ENCODE peak calls at places on chromosome 2, in seven cellular contexts. One of them, this sample, is unnamed.
A peak's percentile ranks its signal among the peaks of the same experiment; 100 is the strongest.

GRCh38 chr2:38499921-38500634 is 102.7 kb downstream of the HNRNPLL start:
- DNase-seq in RWPE2: no peak
- DNase-seq in CD8-positive, alpha-beta memory T cell: no peak
- DNase-seq in right atrium auricular region: no peak
- DNase-seq in stomach: no peak
- DNase-seq in tibial artery: peak; percentile 72
- DNase-seq in suprapubic skin: no peak
- DNase-seq in this sample: no peak

GRCh38 chr2:181753686-181754085 is 73.4 kb upstream of the NEUROD1 start:
- DNase-seq in stomach: no peak
- DNase-seq in suprapubic skin: no peak
- DNase-seq in RWPE2: no peak
- DNase-seq in CD8-positive, alpha-beta memory T cell: no peak
- DNase-seq in right atrium auricular region: no peak
- DNase-seq in tibial artery: no peak
- DNase-seq in this sample: no peak

GRCh38 chr2:50455351-50455750 is 576.6 kb downstream of the NRXN1 start:
- DNase-seq in stomach: no peak
- DNase-seq in tibial artery: no peak
- DNase-seq in CD8-positive, alpha-beta memory T cell: no peak
- DNase-seq in suprapubic skin: no peak
- DNase-seq in RWPE2: no peak
- DNase-seq in right atrium auricular region: no peak
- DNase-seq in this sample: no peak

GRCh38 chr2:134722728-134723127 is 3.9 kb upstream of the TMEM163 start:
- DNase-seq in right atrium auricular region: no peak
- DNase-seq in tibial artery: no peak
- DNase-seq in stomach: no peak
- DNase-seq in suprapubic skin: no peak
- DNase-seq in RWPE2: no peak
- DNase-seq in CD8-positive, alpha-beta memory T cell: no peak
- DNase-seq in this sample: no peak

GRCh38 chr2:176269319-176270099 is at the start of gene MTX2:
- DNase-seq in CD8-positive, alpha-beta memory T cell: peak; percentile 74
- DNase-seq in RWPE2: peak; percentile 66
- DNase-seq in stomach: peak; percentile 78
- DNase-seq in tibial artery: peak; percentile 80
- DNase-seq in right atrium auricular region: no peak
- DNase-seq in suprapubic skin: peak; percentile 74
- DNase-seq in this sample: peak; percentile 46

GRCh38 chr2:173866858-173867620 is 98.1 kb downstream of the SP3 start:
- DNase-seq in right atrium auricular region: no peak
- DNase-seq in CD8-positive, alpha-beta memory T cell: no peak
- DNase-seq in RWPE2: no peak
- DNase-seq in suprapubic skin: peak; percentile 64
- DNase-seq in tibial artery: no peak
- DNase-seq in stomach: no peak
- DNase-seq in this sample: no peak

GRCh38 chr2:145807978-145808377 is 1288.1 kb upstream of the ZEB2 start:
- DNase-seq in tibial artery: no peak
- DNase-seq in stomach: no peak
- DNase-seq in right atrium auricular region: no peak
- DNase-seq in CD8-positive, alpha-beta memory T cell: no peak
- DNase-seq in suprapubic skin: no peak
- DNase-seq in RWPE2: no peak
- DNase-seq in this sample: peak; percentile 25

GRCh38 chr2:71496156-71496770 is 42.9 kb downstream of the DYSF start:
- DNase-seq in CD8-positive, alpha-beta memory T cell: no peak
- DNase-seq in suprapubic skin: no peak
- DNase-seq in right atrium auricular region: no peak
- DNase-seq in tibial artery: no peak
- DNase-seq in stomach: no peak
- DNase-seq in RWPE2: no peak
- DNase-seq in this sample: no peak

GRCh38 chr2:108535380-108535677 is 1.1 kb downstream of the LIMS1 start:
- DNase-seq in CD8-positive, alpha-beta memory T cell: no peak
- DNase-seq in stomach: no peak
- DNase-seq in right atrium auricular region: no peak
- DNase-seq in tibial artery: no peak
- DNase-seq in suprapubic skin: no peak
- DNase-seq in RWPE2: no peak
- DNase-seq in this sample: no peak

GRCh38 chr2:116952254-116952653 is 862.2 kb upstream of the DDX18 start:
- DNase-seq in stomach: no peak
- DNase-seq in CD8-positive, alpha-beta memory T cell: no peak
- DNase-seq in suprapubic skin: no peak
- DNase-seq in RWPE2: no peak
- DNase-seq in tibial artery: no peak
- DNase-seq in right atrium auricular region: no peak
- DNase-seq in this sample: no peak

GRCh38 chr2:116747103-116747502 is 1067.4 kb upstream of the DDX18 start:
- DNase-seq in tibial artery: no peak
- DNase-seq in RWPE2: no peak
- DNase-seq in stomach: no peak
- DNase-seq in CD8-positive, alpha-beta memory T cell: no peak
- DNase-seq in suprapubic skin: no peak
- DNase-seq in right atrium auricular region: no peak
- DNase-seq in this sample: no peak

GRCh38 chr2:229129738-229130371 is 141.2 kb downstream of the PID1 start:
- DNase-seq in tibial artery: no peak
- DNase-seq in right atrium auricular region: no peak
- DNase-seq in CD8-positive, alpha-beta memory T cell: no peak
- DNase-seq in RWPE2: no peak
- DNase-seq in stomach: no peak
- DNase-seq in suprapubic skin: no peak
- DNase-seq in this sample: peak; percentile 39

GRCh38 chr2:119006441-119006840 is 64.4 kb downstream of the MARCO start:
- DNase-seq in CD8-positive, alpha-beta memory T cell: no peak
- DNase-seq in right atrium auricular region: no peak
- DNase-seq in stomach: no peak
- DNase-seq in RWPE2: no peak
- DNase-seq in suprapubic skin: no peak
- DNase-seq in tibial artery: no peak
- DNase-seq in this sample: no peak

GRCh38 chr2:240199133-240199870 is 58.8 kb upstream of the OTOS start:
- DNase-seq in tibial artery: peak; percentile 56
- DNase-seq in RWPE2: no peak
- DNase-seq in suprapubic skin: peak; percentile 32
- DNase-seq in stomach: peak; percentile 21
- DNase-seq in CD8-positive, alpha-beta memory T cell: no peak
- DNase-seq in right atrium auricular region: no peak
- DNase-seq in this sample: no peak

GRCh38 chr2:240197439-240198139 is 57.1 kb upstream of the OTOS start:
- DNase-seq in tibial artery: peak; percentile 29
- DNase-seq in CD8-positive, alpha-beta memory T cell: no peak
- DNase-seq in right atrium auricular region: no peak
- DNase-seq in stomach: peak; percentile 15
- DNase-seq in RWPE2: no peak
- DNase-seq in suprapubic skin: peak; percentile 57
- DNase-seq in this sample: no peak

GRCh38 chr2:240198226-240198625 is 57.8 kb upstream of the OTOS start:
- DNase-seq in right atrium auricular region: no peak
- DNase-seq in tibial artery: peak; percentile 42
- DNase-seq in CD8-positive, alpha-beta memory T cell: no peak
- DNase-seq in suprapubic skin: peak; percentile 33
- DNase-seq in stomach: peak; percentile 17
- DNase-seq in RWPE2: no peak
- DNase-seq in this sample: no peak

GRCh38 chr2:240195316-240195861 is 54.9 kb upstream of the OTOS start:
- DNase-seq in CD8-positive, alpha-beta memory T cell: no peak
- DNase-seq in suprapubic skin: no peak
- DNase-seq in RWPE2: no peak
- DNase-seq in stomach: no peak
- DNase-seq in right atrium auricular region: no peak
- DNase-seq in tibial artery: peak; percentile 44
- DNase-seq in this sample: no peak

GRCh38 chr2:240196716-240197438 is 56.4 kb upstream of the OTOS start:
- DNase-seq in suprapubic skin: peak; percentile 45
- DNase-seq in right atrium auricular region: no peak
- DNase-seq in RWPE2: peak; percentile 23
- DNase-seq in stomach: peak; percentile 20
- DNase-seq in CD8-positive, alpha-beta memory T cell: no peak
- DNase-seq in tibial artery: peak; percentile 51
- DNase-seq in this sample: no peak
- H3K27me3 ChIP-seq in suprapubic skin: peaks cover 54% of the 10 kb centered on the region
- H3K27me3 ChIP-seq in right atrium auricular region: no peaks in the 10 kb centered on the region
- H3K27me3 ChIP-seq in RWPE2: peaks cover 12% of the 10 kb centered on the region
- H3K27me3 ChIP-seq in stomach: peaks cover 57% of the 10 kb centered on the region
- H3K27me3 ChIP-seq in CD8-positive, alpha-beta memory T cell: no peaks in the 10 kb centered on the region
- H3K27me3 ChIP-seq in tibial artery: no peaks in the 10 kb centered on the region
- H3K27me3 ChIP-seq in this sample: peaks cover 7% of the 10 kb centered on the region

GRCh38 chr2:143477724-143478443 is 348.7 kb downstream of the ARHGAP15 start:
- DNase-seq in right atrium auricular region: no peak
- DNase-seq in suprapubic skin: no peak
- DNase-seq in RWPE2: no peak
- DNase-seq in stomach: no peak
- DNase-seq in CD8-positive, alpha-beta memory T cell: no peak
- DNase-seq in tibial artery: no peak
- DNase-seq in this sample: no peak
- H3K27me3 ChIP-seq in right atrium auricular region: no peaks in the 10 kb centered on the region
- H3K27me3 ChIP-seq in suprapubic skin: no peaks in the 10 kb centered on the region
- H3K27me3 ChIP-seq in RWPE2: no peaks in the 10 kb centered on the region
- H3K27me3 ChIP-seq in stomach: no peaks in the 10 kb centered on the region
- H3K27me3 ChIP-seq in CD8-positive, alpha-beta memory T cell: no peaks in the 10 kb centered on the region
- H3K27me3 ChIP-seq in tibial artery: no peaks in the 10 kb centered on the region
- H3K27me3 ChIP-seq in this sample: no peaks in the 10 kb centered on the region

DNA sequence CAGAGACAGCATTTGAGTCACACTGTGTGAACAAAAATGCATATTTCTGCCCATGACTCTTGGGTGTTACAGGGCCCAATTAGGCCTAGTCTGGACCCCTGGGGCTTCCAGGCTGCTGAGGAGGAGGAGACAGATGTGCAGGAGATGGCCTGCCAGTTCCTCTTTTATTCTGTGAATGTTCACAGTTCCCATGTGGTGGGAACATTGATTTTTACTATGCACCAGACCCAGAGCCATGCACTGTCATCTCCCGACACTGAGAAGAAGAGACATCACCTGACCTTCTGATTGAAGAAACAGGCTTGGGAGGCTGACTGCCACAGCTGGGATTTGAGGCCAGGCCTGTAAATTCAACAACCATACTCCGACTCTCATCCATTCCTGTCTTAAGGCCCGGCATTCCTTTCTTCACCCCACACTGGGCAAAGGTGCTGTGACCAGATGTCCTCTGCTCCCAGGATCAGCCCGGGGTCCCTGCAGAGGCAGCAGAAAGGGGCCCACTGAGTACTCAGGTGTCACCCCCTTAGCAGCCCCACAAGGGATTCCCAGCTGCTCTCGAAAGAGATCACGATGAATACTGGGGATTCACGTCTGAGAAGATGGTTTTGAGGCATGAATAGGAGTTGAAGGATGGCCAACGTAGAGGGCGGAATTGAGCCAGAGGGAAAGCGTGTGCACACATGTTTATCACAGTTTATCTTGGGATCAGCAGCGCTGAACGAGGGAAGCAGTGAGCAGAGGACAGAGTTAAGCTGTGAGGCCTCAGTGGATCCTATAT is 3.6 kb upstream of the TFCP2L1 start:
- DNase-seq in CD8-positive, alpha-beta memory T cell: no peak
- DNase-seq in suprapubic skin: no peak
- DNase-seq in right atrium auricular region: peak; percentile 32
- DNase-seq in tibial artery: no peak
- DNase-seq in stomach: no peak
- DNase-seq in RWPE2: no peak
- DNase-seq in this sample: no peak
- H3K27me3 ChIP-seq in CD8-positive, alpha-beta memory T cell: peaks cover 8% of the 10 kb centered on the region
- H3K27me3 ChIP-seq in suprapubic skin: peaks cover 5% of the 10 kb centered on the region
- H3K27me3 ChIP-seq in right atrium auricular region: no peaks in the 10 kb centered on the region
- H3K27me3 ChIP-seq in tibial artery: no peaks in the 10 kb centered on the region
- H3K27me3 ChIP-seq in stomach: peaks cover 26% of the 10 kb centered on the region
- H3K27me3 ChIP-seq in RWPE2: no peaks in the 10 kb centered on the region
- H3K27me3 ChIP-seq in this sample: no peaks in the 10 kb centered on the region

GRCh38 chr2:11669454-11670291 is at the start of gene NTSR2:
- DNase-seq in tibial artery: no peak
- DNase-seq in RWPE2: no peak
- DNase-seq in suprapubic skin: no peak
- DNase-seq in right atrium auricular region: no peak
- DNase-seq in stomach: peak; percentile 62
- DNase-seq in CD8-positive, alpha-beta memory T cell: no peak
- DNase-seq in this sample: peak; percentile 17
- H3K27me3 ChIP-seq in tibial artery: no peaks in the 10 kb centered on the region
- H3K27me3 ChIP-seq in RWPE2: peaks cover 26% of the 10 kb centered on the region
- H3K27me3 ChIP-seq in suprapubic skin: peaks cover 30% of the 10 kb centered on the region
- H3K27me3 ChIP-seq in right atrium auricular region: no peaks in the 10 kb centered on the region
- H3K27me3 ChIP-seq in stomach: peaks cover 51% of the 10 kb centered on the region
- H3K27me3 ChIP-seq in CD8-positive, alpha-beta memory T cell: peaks cover 11% of the 10 kb centered on the region
- H3K27me3 ChIP-seq in this sample: peaks cover 25% of the 10 kb centered on the region

DNA sequence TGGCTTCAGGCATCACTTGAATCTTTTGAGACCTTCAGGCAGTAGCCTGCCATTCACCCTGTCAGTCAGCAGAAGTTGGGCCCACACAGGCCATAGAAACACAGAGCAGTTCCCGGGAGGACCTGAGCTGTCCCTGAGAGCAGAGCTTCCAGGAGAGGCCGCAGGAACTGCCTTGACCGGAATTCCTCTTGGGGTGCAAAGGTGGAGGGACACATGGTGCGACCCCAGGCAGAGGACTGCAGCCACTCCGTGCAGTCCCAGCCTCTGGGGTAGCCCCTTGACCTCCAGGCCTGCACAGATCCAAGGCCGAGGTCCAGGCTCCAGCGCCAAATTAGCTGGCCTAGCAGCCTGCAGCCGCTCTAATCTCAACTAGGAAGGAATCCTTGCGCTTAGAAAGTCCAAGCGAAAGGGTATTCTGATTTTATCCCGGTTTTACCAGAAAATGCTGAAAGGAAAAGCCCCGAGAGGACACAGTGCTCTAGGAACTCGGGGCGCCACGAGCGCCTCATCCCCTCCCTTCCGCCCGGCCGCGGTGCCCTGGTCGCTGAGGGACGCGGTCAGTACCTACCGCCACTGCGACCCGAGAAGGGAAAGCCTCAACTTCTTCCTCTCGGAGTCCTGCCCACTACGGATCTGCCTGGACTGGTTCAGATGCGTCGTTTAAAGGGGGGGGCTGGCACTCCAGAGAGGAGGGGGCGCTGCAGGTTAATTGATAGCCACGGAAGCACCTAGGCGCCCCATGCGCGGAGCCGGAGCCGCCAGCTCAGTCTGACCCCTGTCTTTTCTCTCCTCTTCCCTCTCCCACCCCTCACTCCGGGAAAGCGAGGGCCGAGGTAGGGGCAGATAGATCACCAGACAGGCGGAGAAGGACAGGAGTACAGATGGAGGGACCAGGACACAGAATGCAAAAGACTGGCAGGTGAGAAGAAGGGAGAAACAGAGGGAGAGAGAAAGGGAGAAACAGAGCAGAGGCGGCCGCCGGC is 5.4 kb downstream of the SIX2 start:
- DNase-seq in tibial artery: no peak
- DNase-seq in RWPE2: no peak
- DNase-seq in stomach: no peak
- DNase-seq in CD8-positive, alpha-beta memory T cell: no peak
- DNase-seq in right atrium auricular region: no peak
- DNase-seq in suprapubic skin: no peak
- DNase-seq in this sample: no peak
- H3K27me3 ChIP-seq in tibial artery: no peaks in the 10 kb centered on the region
- H3K27me3 ChIP-seq in RWPE2: peaks cover 23% of the 10 kb centered on the region
- H3K27me3 ChIP-seq in stomach: peaks cover 100% of the 10 kb centered on the region
- H3K27me3 ChIP-seq in CD8-positive, alpha-beta memory T cell: peaks cover 38% of the 10 kb centered on the region
- H3K27me3 ChIP-seq in right atrium auricular region: peaks cover 19% of the 10 kb centered on the region
- H3K27me3 ChIP-seq in suprapubic skin: peaks cover 100% of the 10 kb centered on the region
- H3K27me3 ChIP-seq in this sample: no peaks in the 10 kb centered on the region

GRCh38 chr2:236156860-236157194 is 11.4 kb downstream of the GBX2 start:
- DNase-seq in right atrium auricular region: no peak
- DNase-seq in CD8-positive, alpha-beta memory T cell: no peak
- DNase-seq in stomach: no peak
- DNase-seq in RWPE2: no peak
- DNase-seq in tibial artery: no peak
- DNase-seq in suprapubic skin: no peak
- DNase-seq in this sample: no peak
- H3K27me3 ChIP-seq in right atrium auricular region: no peaks in the 10 kb centered on the region
- H3K27me3 ChIP-seq in CD8-positive, alpha-beta memory T cell: peaks cover 4% of the 10 kb centered on the region
- H3K27me3 ChIP-seq in stomach: peaks cover 63% of the 10 kb centered on the region
- H3K27me3 ChIP-seq in RWPE2: no peaks in the 10 kb centered on the region
- H3K27me3 ChIP-seq in tibial artery: no peaks in the 10 kb centered on the region
- H3K27me3 ChIP-seq in suprapubic skin: peaks cover 49% of the 10 kb centered on the region
- H3K27me3 ChIP-seq in this sample: peaks cover 16% of the 10 kb centered on the region

This sample was measured in bronchial epithelial cell.